ENCODE peak calls at places on chromosomes 7 and 10, in ten cellular contexts. V is osteocyte; T is MM.1S; R is A549; O is RWPE1; N is CD8-positive, alpha-beta T cell; W is esophagus muscularis mucosa; L is heart left ventricle; F is AG04450; P is bronchial epithelial cell. G is an unnamed sample.

GRCh38 chr10:132613566-132614348 is 76.2 kb downstream of the INPP5A start:
- DNase-seq in N (no peak), F (no peak), L (peak; percentile 16), R (no peak), P (no peak), T (no peak), O (no peak), V (no peak), W (no peak), G (no peak)

GRCh38 chr10:48505394-48506112 is 99.3 kb downstream of the ARHGAP22 start:
- DNase-seq in V (peak; percentile 81), T (no peak), F (no peak), N (no peak), P (no peak), R (no peak), O (no peak), L (no peak), W (peak; percentile 55), G (no peak)

GRCh38 chr10:8306685-8307364 is 252.3 kb downstream of the GATA3 start:
- DNase-seq in P (peak; percentile 44), V (no peak), N (no peak), W (no peak), L (no peak), T (no peak), F (no peak), O (no peak), R (no peak), G (no peak)

GRCh38 chr10:50552308-50552707 is 71.4 kb downstream of the SGMS1 start:
- DNase-seq in N (no peak), W (no peak), V (no peak), L (no peak), R (no peak), O (no peak), T (no peak), F (peak; percentile 94), P (no peak), G (no peak)

GRCh38 chr7:29871787-29872398 is 65.6 kb downstream of the WIPF3 start:
- DNase-seq in N (no peak), R (no peak), P (no peak), F (no peak), T (no peak), L (no peak), O (no peak), V (no peak), W (no peak), G (no peak)

GRCh38 chr10:69869291-69869841 is 67.7 kb downstream of the COL13A1 start:
- DNase-seq in L (no peak), O (peak; percentile 67), W (no peak), R (no peak), V (no peak), F (no peak), T (no peak), N (no peak), P (peak; percentile 40), G (no peak)

GRCh38 chr10:58335306-58336005 is 650 bp downstream of the UBE2D1 start:
- DNase-seq in P (peak; percentile 87), N (no peak), O (peak; percentile 62), T (peak; percentile 15), F (no peak), W (no peak), V (no peak), L (peak; percentile 54), R (peak; percentile 33), G (no peak)

GRCh38 chr7:26291699-26292538 is at the start of gene SNX10:
- DNase-seq in V (no peak), P (peak; percentile 39), T (peak; percentile 62), L (peak; percentile 68), F (no peak), R (peak; percentile 50), W (no peak), N (peak; percentile 65), O (peak; percentile 41), G (peak; percentile 71)

GRCh38 chr10:102433619-102434046 is 1.3 kb upstream of the CUEDC2 start:
- DNase-seq in T (no peak), L (no peak), N (no peak), F (no peak), R (no peak), V (no peak), P (no peak), W (no peak), O (no peak), G (no peak)

GRCh38 chr10:16904619-16905018 is 87.4 kb upstream of the RSU1 start:
- DNase-seq in W (no peak), L (no peak), T (no peak), O (no peak), F (peak; percentile 8), P (no peak), V (no peak), R (no peak), N (no peak), G (no peak)

GRCh38 chr10:128927389-128927788 is 539.7 kb upstream of the MGMT start:
- DNase-seq in P (no peak), V (no peak), F (no peak), W (no peak), R (no peak), L (no peak), T (no peak), N (no peak), O (no peak), G (no peak)

GRCh38 chr10:73296946-73297345 is 44.5 kb upstream of the MRPS16 start:
- DNase-seq in N (no peak), T (no peak), L (no peak), W (no peak), O (no peak), V (no peak), P (no peak), R (no peak), F (no peak), G (no peak)

GRCh38 chr7:2193120-2193519 is 39.6 kb downstream of the MAD1L1 start:
- DNase-seq in F (no peak), V (no peak), O (no peak), T (no peak), W (no peak), N (no peak), L (no peak), P (no peak), R (no peak), G (no peak)

GRCh38 chr10:124701881-124702656 is 42.1 kb downstream of the FAM53B start:
- DNase-seq in N (no peak), V (no peak), F (no peak), W (no peak), T (peak; percentile 61), O (no peak), P (no peak), L (peak; percentile 65), R (no peak), G (no peak)

DNA sequence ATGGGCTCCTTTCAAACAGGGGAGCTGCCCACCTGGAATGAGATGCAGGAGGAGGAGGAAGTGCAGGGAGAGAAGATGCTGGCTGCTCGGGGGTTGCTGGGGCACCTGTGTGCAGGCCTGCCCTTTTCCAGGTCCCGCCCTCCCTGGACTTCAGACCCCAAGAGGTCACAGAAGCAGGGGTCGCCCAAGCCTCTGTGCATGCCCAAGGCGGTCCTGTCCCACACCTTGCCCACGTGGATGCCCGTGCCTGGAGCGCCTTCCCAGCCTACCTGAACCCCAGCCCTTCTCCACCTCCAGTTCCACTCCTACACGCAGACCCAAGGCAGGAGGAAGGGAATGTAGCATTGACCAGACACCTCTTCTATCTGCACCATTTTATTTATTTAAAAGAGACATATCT is 71.3 kb downstream of the SH3PXD2A start:
- DNase-seq in W (no peak), R (no peak), T (no peak), N (no peak), P (no peak), O (no peak), V (no peak), F (no peak), L (no peak), G (no peak)
- TF ChIP-seq CTCF in W (no peak), R (no peak), T (no peak), N (no peak), P (no peak), O (no peak), V (no peak), F (no peak), L (no peak), G (no peak)

GRCh38 chr10:108187396-108188012 is 1023.0 kb upstream of the SORCS1 start:
- DNase-seq in W (no peak), F (no peak), O (no peak), L (no peak), N (no peak), T (no peak), P (peak; percentile 65), R (no peak), V (no peak), G (no peak)
- TF ChIP-seq CTCF in W (no peak), F (no peak), O (no peak), L (no peak), N (no peak), T (no peak), P (no peak), R (no peak), V (no peak), G (no peak)

GRCh38 chr10:53980210-53980609 is 820.8 kb downstream of the PCDH15 start:
- DNase-seq in L (no peak), R (no peak), N (no peak), P (no peak), T (no peak), W (no peak), V (no peak), O (no peak), F (no peak), G (no peak)

GRCh38 chr10:53978292-53978691 is 822.7 kb downstream of the PCDH15 start:
- DNase-seq in T (no peak), F (no peak), L (no peak), W (no peak), P (no peak), V (no peak), R (no peak), N (no peak), O (no peak), G (no peak)

GRCh38 chr10:53977262-53977661 is 823.8 kb downstream of the PCDH15 start:
- DNase-seq in O (no peak), N (no peak), V (no peak), P (no peak), W (no peak), R (no peak), F (no peak), T (no peak), L (no peak), G (no peak)
- TF ChIP-seq CTCF in O (no peak), N (no peak), V (no peak), P (no peak), W (no peak), R (no peak), F (no peak), T (no peak), L (no peak), G (no peak)

DNA sequence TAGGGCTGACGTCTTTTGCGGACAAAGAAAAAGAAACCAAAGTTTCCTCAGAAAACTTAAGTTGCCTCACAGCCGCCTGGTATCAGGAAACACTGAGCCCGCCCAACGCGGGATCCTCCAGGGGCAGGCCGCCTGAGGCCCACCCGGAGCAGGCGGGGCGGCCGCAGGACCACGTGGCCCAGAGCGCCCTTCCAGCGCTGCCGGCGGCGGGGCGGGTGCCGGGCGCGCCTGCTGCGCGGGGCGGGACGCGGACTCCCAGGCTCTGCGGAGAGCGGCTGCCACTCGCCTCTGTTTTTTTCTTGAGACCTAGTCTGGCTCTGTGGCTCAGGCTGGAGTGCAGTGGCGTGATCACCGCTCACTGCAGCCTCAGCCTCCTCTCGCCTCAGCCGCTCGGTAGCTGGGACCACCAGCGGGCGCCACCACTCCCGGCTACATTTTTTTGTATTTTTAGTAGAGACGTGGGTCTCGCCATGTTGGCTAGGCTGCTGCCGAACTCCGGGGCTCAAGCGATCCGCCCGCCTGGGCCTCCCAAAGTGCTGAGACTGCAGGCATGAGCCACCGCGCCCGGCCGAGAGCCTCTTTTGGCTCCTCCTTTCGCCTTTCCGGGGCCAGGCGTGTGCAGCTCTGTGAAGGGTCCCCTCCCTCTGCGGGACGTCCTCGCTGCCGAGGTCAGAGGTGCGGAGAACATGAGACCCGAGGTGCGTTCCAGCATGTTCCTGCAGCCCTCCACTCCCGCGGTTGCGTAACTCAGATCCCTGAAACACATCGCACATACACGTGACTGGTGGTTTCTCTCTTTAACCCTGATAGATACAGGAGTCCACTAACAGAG is 11.6 kb upstream of the HNRNPF start:
- DNase-seq in F (no peak), L (peak; percentile 91), R (peak; percentile 49), V (peak; percentile 93), P (peak; percentile 64), N (peak; percentile 71), T (peak; percentile 91), O (peak; percentile 48), W (peak; percentile 96), G (peak; percentile 78)
- TF ChIP-seq CTCF in F (peak; percentile 20), L (peak; percentile 51), R (peak; percentile 14), V (peak; percentile 51), P (no peak), N (no peak), T (peak; percentile 9), O (no peak), W (no peak), G (peak; percentile 45)

G was measured in GM13977.